ENCODE peak calls at places on chromosomes 16 and 17, in seven cellular contexts. S, A, N, R, D, L and G are unnamed samples.

GRCh38 chr16:80006175-80006895 is 405.8 kb upstream of the MAF start:
- DNase-seq in A (peak; percentile 62), R (no peak), D (no peak), L (no peak), N (no peak), S (no peak), G (peak; percentile 70)

GRCh38 chr16:89281189-89281577 is 63.7 kb downstream of the ZNF778 start:
- DNase-seq in D (no peak), R (no peak), N (no peak), A (no peak), S (no peak), L (no peak), G (no peak)

GRCh38 chr16:65510850-65511249 is 389.0 kb upstream of the CDH11 start:
- DNase-seq in D (no peak), S (no peak), N (no peak), R (no peak), A (no peak), L (no peak), G (no peak)

GRCh38 chr17:40427002-40427491 is 9.4 kb upstream of the TOP2A start:
- DNase-seq in A (no peak), S (no peak), N (no peak), L (no peak), D (no peak), R (no peak), G (no peak)

GRCh38 chr16:3456374-3456773 is 12.9 kb downstream of the NAA60 start:
- DNase-seq in D (no peak), A (no peak), L (no peak), S (no peak), R (no peak), N (peak; percentile 75), G (peak; percentile 69)

GRCh38 chr17:68011199-68011665 is 15.0 kb upstream of the C17orf58 start:
- DNase-seq in D (peak; percentile 40), N (peak; percentile 32), S (peak; percentile 50), A (peak; percentile 28), L (no peak), R (no peak), G (peak; percentile 54)

GRCh38 chr16:72050769-72051464 is 3.4 kb upstream of the HP start:
- DNase-seq in D (no peak), L (no peak), S (no peak), A (no peak), R (no peak), N (no peak), G (peak; percentile 57)

GRCh38 chr17:37766951-37767350 is 22.1 kb upstream of the HNF1B start:
- DNase-seq in D (no peak), A (no peak), S (no peak), N (no peak), L (peak; percentile 51), R (no peak), G (no peak)

GRCh38 chr16:2752850-2753522 is 548 bp downstream of the SRRM2 start:
- DNase-seq in L (peak; percentile 86), A (peak; percentile 78), D (peak; percentile 78), R (peak; percentile 18), S (no peak), N (peak; percentile 85), G (peak; percentile 90)

GRCh38 chr17:335691-336090 is 16.9 kb downstream of the RPH3AL start:
- DNase-seq in L (no peak), S (no peak), R (no peak), D (no peak), A (no peak), N (peak; percentile 24), G (peak; percentile 25)

GRCh38 chr17:51373489-51374194 is 113.3 kb downstream of the UTP18 start:
- DNase-seq in N (no peak), L (no peak), S (no peak), A (no peak), R (no peak), D (no peak), G (no peak)

GRCh38 chr17:35947156-35947585 is 3.7 kb upstream of the LYZL6 start:
- DNase-seq in L (peak; percentile 55), A (peak; percentile 36), S (peak; percentile 36), N (peak; percentile 49), R (no peak), D (no peak), G (peak; percentile 57)

GRCh38 chr16:66551362-66551761 is 1.0 kb upstream of the CKLF start:
- DNase-seq in N (peak; percentile 21), R (no peak), L (no peak), A (no peak), D (no peak), S (peak; percentile 41), G (peak; percentile 70)

GRCh38 chr16:88533945-88534641 is 36.1 kb upstream of the ZC3H18 start:
- DNase-seq in L (peak; percentile 73), D (peak; percentile 95), A (peak; percentile 79), N (peak; percentile 48), R (no peak), S (peak; percentile 75), G (peak; percentile 86)

GRCh38 chr16:12572316-12572985 is 231.2 kb downstream of the CPPED1 start:
- DNase-seq in R (no peak), N (no peak), L (no peak), A (no peak), D (no peak), S (no peak), G (no peak)

GRCh38 chr17:66938656-66939055 is 25.9 kb upstream of the CACNG4 start:
- DNase-seq in L (no peak), S (no peak), R (no peak), A (no peak), N (no peak), D (no peak), G (no peak)

GRCh38 chr16:70682239-70683145 is 3.4 kb downstream of the MTSS2 start:
- DNase-seq in R (no peak), A (no peak), L (no peak), D (no peak), S (no peak), N (no peak), G (no peak)

GRCh38 chr17:82351254-82351712 is 7.8 kb upstream of the TEX19 start:
- DNase-seq in A (no peak), D (no peak), R (no peak), L (no peak), N (no peak), S (no peak), G (no peak)

GRCh38 chr16:81739503-81739902 is 39.6 kb upstream of the PLCG2 start:
- DNase-seq in R (no peak), N (no peak), A (no peak), L (no peak), D (no peak), S (no peak), G (no peak)

GRCh38 chr17:20092292-20092867 is 83.2 kb downstream of the SPECC1 start:
- DNase-seq in N (peak; percentile 50), D (no peak), R (no peak), A (no peak), L (no peak), S (no peak), G (no peak)

GRCh38 chr16:74575805-74576643 is 30.9 kb downstream of the GLG1 start:
- DNase-seq in R (no peak), S (no peak), N (no peak), D (no peak), L (no peak), A (no peak), G (no peak)

GRCh38 chr16:20822451-20823128 is 16.3 kb downstream of the REXO5 start:
- DNase-seq in A (no peak), N (no peak), D (no peak), L (no peak), R (no peak), S (no peak), G (no peak)

GRCh38 chr16:30358577-30358936 is 3.4 kb upstream of the CD2BP2 start:
- DNase-seq in N (no peak), A (no peak), S (no peak), L (no peak), D (no peak), R (no peak), G (no peak)

GRCh38 chr17:43753488-43754129 is 5.0 kb downstream of the SOST start:
- DNase-seq in R (no peak), S (no peak), D (no peak), N (no peak), A (no peak), L (no peak), G (peak; percentile 66)

GRCh38 chr16:79776243-79776884 is 175.8 kb upstream of the MAF start:
- DNase-seq in R (no peak), S (no peak), A (no peak), D (no peak), N (no peak), L (peak; percentile 55), G (peak; percentile 39)

GRCh38 chr16:83972256-83973008 is 4.4 kb downstream of the NECAB2 start:
- DNase-seq in R (no peak), S (no peak), N (no peak), L (no peak), D (no peak), A (no peak), G (no peak)

GRCh38 chr17:57880086-57880456 is 30.2 kb upstream of the MRPS23 start:
- DNase-seq in L (no peak), S (no peak), A (peak; percentile 39), R (no peak), D (no peak), N (no peak), G (no peak)

GRCh38 chr16:57667526-57668258 is 414 bp upstream of the ADGRG3 start:
- DNase-seq in N (no peak), A (no peak), D (no peak), L (no peak), R (no peak), S (no peak), G (no peak)

GRCh38 chr16:55710466-55710865 is 54.7 kb downstream of the SLC6A2 start:
- DNase-seq in S (no peak), D (no peak), N (no peak), R (no peak), A (peak; percentile 14), L (no peak), G (peak; percentile 14)

GRCh38 chr16:3661311-3661710 is 6.8 kb downstream of the DNASE1 start:
- DNase-seq in S (no peak), R (no peak), L (no peak), N (no peak), D (no peak), A (no peak), G (no peak)

GRCh38 chr16:8254425-8254824 is 335.9 kb downstream of the TMEM114 start:
- DNase-seq in S (no peak), R (no peak), N (no peak), L (no peak), D (no peak), A (no peak), G (no peak)